ENCODE peak calls at places on chromosomes 13 and 19, in four cellular contexts. Q is K562, H is GM12878, T is HL-60. B is an unnamed sample.

GRCh38 chr19:2495130-2495641 is 19.3 kb downstream of the GADD45B start:
- DNase-seq in Q (no peak), H (no peak), T (peak; percentile 16), B (no peak)

GRCh38 chr13:35771898-35772297 is 295.4 kb upstream of the MAB21L1 start:
- DNase-seq in Q (no peak), H (no peak), T (no peak), B (no peak)

GRCh38 chr13:114128624-114129522 is 3.5 kb downstream of the RASA3 start:
- DNase-seq in Q (peak; percentile 87), H (peak; percentile 81), T (peak; percentile 98), B (peak; percentile 93)

GRCh38 chr13:46160065-46160464 is 21.9 kb downstream of the LCP1 start:
- DNase-seq in Q (no peak), H (no peak), T (no peak), B (no peak)

GRCh38 chr13:99605417-99606321 is 104.4 kb downstream of the TM9SF2 start:
- DNase-seq in Q (peak; percentile 32), H (no peak), T (peak; percentile 69), B (peak; percentile 35)

GRCh38 chr19:4910594-4911273 is 1.4 kb downstream of the UHRF1 start:
- DNase-seq in Q (peak; percentile 73), H (no peak), T (peak; percentile 85), B (no peak)

GRCh38 chr19:41711376-41712261 is 3.2 kb downstream of the CEACAM5 start:
- DNase-seq in Q (no peak), H (no peak), T (no peak), B (no peak)

GRCh38 chr19:5850743-5851293 is 431 bp downstream of the FUT3 start:
- DNase-seq in Q (no peak), H (no peak), T (no peak), B (no peak)

GRCh38 chr19:14375055-14375581 is 6.1 kb upstream of the ADGRE5 start:
- DNase-seq in Q (no peak), H (no peak), T (peak; percentile 95), B (no peak)

GRCh38 chr19:33191501-33191900 is 2.6 kb upstream of the LRP3 start:
- DNase-seq in Q (no peak), H (no peak), T (no peak), B (no peak)

GRCh38 chr19:33905937-33906577 is 109.4 kb downstream of the KCTD15 start:
- DNase-seq in Q (peak; percentile 11), H (no peak), T (no peak), B (peak; percentile 37)

GRCh38 chr19:49506575-49507105 is 5.8 kb upstream of the FCGRT start:
- DNase-seq in Q (peak; percentile 84), H (no peak), T (peak; percentile 85), B (peak; percentile 82)

DNA sequence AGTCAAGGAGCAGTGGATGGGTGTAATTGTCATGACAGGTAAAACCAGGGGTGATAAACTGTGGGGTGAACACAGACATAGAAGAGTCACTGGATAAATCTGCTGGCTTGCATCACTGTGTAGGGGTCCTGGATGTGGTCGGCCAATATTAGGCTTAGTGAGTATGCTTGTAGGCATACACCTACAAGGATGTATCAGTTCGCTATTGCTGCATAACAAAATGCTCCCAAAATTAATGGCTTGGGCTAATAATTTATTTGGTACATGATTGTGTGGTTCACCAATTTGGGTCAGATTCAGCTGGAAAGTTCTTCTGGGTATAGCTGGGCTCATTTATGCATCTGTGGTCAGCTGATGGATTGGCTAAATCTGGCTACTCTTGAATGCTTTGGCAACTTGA is 11.2 kb upstream of the EVI5L start:
- DNase-seq in Q (no peak), H (no peak), T (no peak), B (no peak)
- TF ChIP-seq SPI1 in Q (no peak), H (no peak), T (no peak), B (no peak)

DNA sequence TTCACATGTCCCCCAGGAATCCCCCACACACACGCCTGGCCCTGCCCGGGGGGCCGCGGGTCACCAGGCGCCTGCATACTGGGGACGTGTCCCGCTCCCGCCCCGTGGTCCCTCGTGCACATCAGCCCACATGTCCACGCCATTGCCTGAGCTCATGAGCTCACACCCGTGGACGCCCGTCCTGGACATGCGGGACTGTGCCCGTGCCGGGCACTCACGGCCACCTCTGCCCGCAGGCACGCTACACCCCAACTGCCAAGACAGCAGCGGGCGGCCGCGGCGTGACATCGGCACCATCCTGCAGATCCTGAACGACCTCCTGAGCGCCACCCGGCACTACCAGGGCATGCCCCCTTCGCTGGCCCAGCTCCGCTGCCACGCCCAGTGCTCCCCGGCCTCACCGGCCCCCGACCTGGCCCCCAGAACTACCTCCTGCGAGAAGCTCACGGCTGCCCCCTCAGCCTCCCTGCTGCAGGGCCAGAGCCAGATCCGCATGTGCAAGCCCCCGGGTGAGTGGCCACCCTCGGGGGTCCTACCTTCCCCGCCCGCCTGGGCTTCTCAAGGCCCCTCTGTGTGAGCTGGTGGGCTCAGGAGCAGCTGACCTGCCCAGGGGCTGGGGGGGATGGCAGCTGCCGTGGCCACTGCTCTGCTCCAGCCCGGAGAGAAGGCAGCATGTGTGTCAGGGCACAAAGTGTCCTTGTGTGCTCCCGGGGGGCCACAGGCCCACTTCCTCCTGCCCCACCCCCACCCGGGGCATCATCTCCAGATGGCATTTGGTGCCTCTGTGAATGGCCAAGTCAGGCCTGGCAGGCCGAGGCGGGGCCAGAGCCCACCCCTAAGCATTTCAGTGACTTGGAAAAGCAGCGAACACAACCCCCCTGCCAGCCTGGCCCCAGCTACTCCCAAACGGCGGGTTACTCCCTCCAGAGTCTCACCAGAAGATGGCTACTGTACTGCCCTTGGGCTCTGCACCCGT is 7.1 kb downstream of the MIDN start:
- DNase-seq in Q (no peak), H (no peak), T (no peak), B (no peak)
- TF ChIP-seq POLR2AphosphoS5 in Q (peak; percentile 9), H (no peak), T (no peak), B (no peak)

DNA sequence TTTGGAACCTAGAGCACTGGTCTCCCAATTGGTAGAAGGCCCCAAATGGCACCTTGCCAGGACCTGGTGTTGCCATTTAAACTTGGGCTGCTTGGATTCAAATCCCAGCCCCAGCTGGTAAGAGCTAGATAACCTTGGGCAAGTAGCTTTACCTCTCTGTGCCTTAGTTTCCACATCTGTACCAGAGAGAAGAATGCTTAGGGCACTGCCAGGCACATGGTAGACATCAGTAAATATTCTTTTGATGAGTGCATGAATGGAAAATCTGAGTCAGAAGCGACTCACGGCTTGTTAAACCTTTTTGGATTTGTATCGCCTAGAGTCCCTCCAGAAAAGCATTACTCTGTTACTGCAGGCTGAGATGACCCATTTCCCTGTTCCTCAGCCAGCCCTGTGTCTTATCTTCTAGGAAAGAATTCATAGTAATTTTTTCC is 90.9 kb downstream of the SIPA1L3 start:
- DNase-seq in Q (no peak), H (no peak), T (no peak), B (no peak)
- TF ChIP-seq SPI1 in Q (no peak), H (no peak), T (no peak), B (no peak)

GRCh38 chr19:51422053-51422448 is 4.6 kb upstream of the SIGLEC10 start:
- DNase-seq in Q (peak; percentile 94), H (no peak), T (peak; percentile 84), B (peak; percentile 76)
- TF ChIP-seq POLR2AphosphoS5 in Q (no peak), H (no peak), T (no peak), B (no peak)

GRCh38 chr19:53237114-53237777 is 17.4 kb downstream of the ZNF677 start:
- DNase-seq in Q (no peak), H (no peak), T (no peak), B (no peak)
- TF ChIP-seq SPI1 in Q (no peak), H (no peak), T (no peak), B (no peak)

DNA sequence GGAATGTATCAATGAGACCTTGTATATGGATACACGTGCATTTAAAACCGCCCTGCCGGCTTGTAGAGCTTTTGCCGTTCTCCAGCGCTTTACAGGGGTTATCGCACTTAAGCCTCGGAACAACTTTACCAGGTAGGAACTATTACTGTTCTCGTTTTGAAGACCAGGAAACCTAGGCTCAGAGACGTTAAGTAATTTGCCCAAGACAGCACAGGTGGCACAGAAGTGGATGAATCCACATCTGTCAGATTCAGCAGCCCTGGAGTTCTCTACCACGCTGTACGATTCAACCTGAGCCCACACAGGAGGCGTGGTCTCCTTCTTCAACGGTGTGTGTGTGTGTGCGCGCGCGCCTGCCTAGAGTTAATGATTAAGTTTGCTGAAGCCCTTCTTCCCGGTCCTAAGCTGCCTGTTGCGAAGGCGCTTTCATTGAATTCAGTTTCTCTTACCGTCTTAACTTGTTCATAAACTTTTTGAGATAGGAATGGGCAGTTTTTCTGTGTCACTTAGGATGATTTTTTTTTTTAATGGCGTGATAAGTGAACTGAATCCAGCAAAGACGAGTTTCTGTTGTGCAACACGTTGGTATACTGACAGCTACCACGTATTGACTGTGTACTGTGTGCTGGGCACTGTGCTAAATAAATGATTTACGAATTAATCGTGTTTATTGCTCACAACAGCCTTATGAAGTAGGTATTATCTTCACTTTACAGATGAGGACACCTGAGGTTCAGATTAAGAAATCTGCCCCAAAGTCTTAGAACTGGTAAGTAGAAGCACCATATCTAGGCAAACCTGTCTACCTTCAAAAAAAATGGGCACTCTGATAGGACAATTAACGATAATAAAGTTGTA is 67.4 kb downstream of the KCNRG start:
- DNase-seq in Q (peak; percentile 89), H (peak; percentile 62), T (peak; percentile 92), B (peak; percentile 30)
- TF ChIP-seq POLR2AphosphoS5 in Q (peak; percentile 56), H (no peak), T (peak; percentile 35), B (no peak)

GRCh38 chr19:15466851-15467733 is 2.7 kb upstream of the RASAL3 start:
- DNase-seq in Q (no peak), H (peak; percentile 97), T (peak; percentile 45), B (no peak)
- TF ChIP-seq SPI1 in Q (no peak), H (peak; percentile 52), T (no peak), B (peak; percentile 67)

GRCh38 chr13:110418944-110419343 is 111.9 kb downstream of the COL4A2 start:
- DNase-seq in Q (no peak), H (no peak), T (no peak), B (no peak)
- TF ChIP-seq POLR2AphosphoS5 in Q (no peak), H (no peak), T (no peak), B (no peak)

GRCh38 chr19:376111-376470 is 31.5 kb upstream of the MIER2 start:
- DNase-seq in Q (no peak), H (no peak), T (no peak), B (no peak)

GRCh38 chr19:373391-374182 is 29.0 kb upstream of the MIER2 start:
- DNase-seq in Q (no peak), H (no peak), T (no peak), B (no peak)

GRCh38 chr19:374183-374885 is 29.7 kb upstream of the MIER2 start:
- DNase-seq in Q (no peak), H (no peak), T (no peak), B (no peak)

GRCh38 chr19:374886-375235 is 30.3 kb upstream of the MIER2 start:
- DNase-seq in Q (no peak), H (no peak), T (no peak), B (no peak)

DNA sequence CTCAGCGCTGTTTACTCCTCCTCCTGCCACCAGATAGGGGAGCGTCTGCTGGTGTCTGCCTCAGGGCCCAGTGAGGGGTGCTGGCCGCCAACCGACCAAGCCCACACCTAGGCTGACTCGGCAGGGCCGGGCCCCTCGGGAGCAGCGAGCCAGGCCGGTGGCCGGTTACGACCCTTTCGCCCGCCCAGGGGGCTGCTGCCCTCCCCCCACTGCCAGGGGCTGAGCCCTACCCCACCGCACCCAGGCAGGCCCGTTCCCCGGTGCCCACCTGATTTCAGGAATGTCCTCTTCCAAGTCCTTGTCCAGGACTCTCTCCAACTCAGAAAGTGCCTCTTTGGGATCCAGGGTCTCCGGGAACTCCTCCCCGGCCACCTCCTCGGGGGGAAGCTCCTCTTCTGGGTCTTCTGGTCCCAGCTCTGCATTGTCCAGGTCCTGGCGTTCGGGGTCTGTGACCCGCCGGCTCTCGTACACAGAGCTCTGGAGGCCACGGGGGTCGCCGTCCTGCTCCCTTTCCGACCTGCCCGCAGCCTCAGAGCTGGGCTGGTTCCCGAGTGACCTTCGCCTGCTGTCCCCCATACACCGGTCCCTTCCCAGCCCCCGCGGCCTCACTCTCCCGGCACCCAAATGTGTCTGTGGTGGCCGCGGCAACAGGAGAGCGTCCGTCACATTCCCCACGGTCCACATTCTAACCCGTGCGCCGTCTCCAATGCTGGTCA is 31.0 kb upstream of the MIER2 start:
- DNase-seq in Q (no peak), H (no peak), T (no peak), B (no peak)
- TF ChIP-seq SPI1 in Q (no peak), H (no peak), T (no peak), B (no peak)